ENCODE peak calls at places on chromosome 2, in six cellular contexts. K, T, E, R, W and S are unnamed samples.

GRCh38 chr2:101307950-101308431 is 510 bp downstream of the RNF149 start:
- DNase-seq in K (no peak), T (peak), E (peak), R (no peak), W (no peak), S (no peak)

GRCh38 chr2:142757111-142757510 is 120.4 kb upstream of the KYNU start:
- DNase-seq in K (no peak), T (no peak), E (no peak), R (no peak), W (no peak), S (no peak)

GRCh38 chr2:219798430-219798829 is 171.0 kb downstream of the SLC4A3 start:
- DNase-seq in K (no peak), T (no peak), E (no peak), R (no peak), W (no peak), S (no peak)

GRCh38 chr2:145753966-145754365 is 1234.0 kb upstream of the ZEB2 start:
- DNase-seq in K (no peak), T (no peak), E (no peak), R (no peak), W (no peak), S (no peak)

GRCh38 chr2:22855761-22856184 is 529.2 kb upstream of the KLHL29 start:
- DNase-seq in K (no peak), T (no peak), E (no peak), R (no peak), W (no peak), S (no peak)

GRCh38 chr2:163610817-163611556 is 124.8 kb downstream of the FIGN start:
- DNase-seq in K (peak), T (no peak), E (no peak), R (no peak), W (no peak), S (no peak)

GRCh38 chr2:215188078-215188477 is 49.7 kb upstream of the ABCA12 start:
- DNase-seq in K (no peak), T (no peak), E (no peak), R (no peak), W (peak), S (no peak)

GRCh38 chr2:45857848-45858520 is 206.5 kb downstream of the PRKCE start:
- DNase-seq in K (no peak), T (no peak), E (no peak), R (no peak), W (no peak), S (no peak)

GRCh38 chr2:177731384-177731783 is 338.8 kb downstream of the AGPS start:
- DNase-seq in K (no peak), T (no peak), E (no peak), R (no peak), W (no peak), S (no peak)

GRCh38 chr2:83695530-83695929 is 763.5 kb downstream of the SUCLG1 start:
- DNase-seq in K (no peak), T (no peak), E (no peak), R (no peak), W (no peak), S (no peak)

GRCh38 chr2:35790292-35790691 is 565.3 kb upstream of the CRIM1 start:
- DNase-seq in K (no peak), T (no peak), E (no peak), R (no peak), W (peak), S (no peak)

GRCh38 chr2:226649871-226650660 is 149.6 kb downstream of the IRS1 start:
- DNase-seq in K (peak), T (peak), E (peak), R (peak), W (peak), S (peak)

GRCh38 chr2:162972383-162972782 is 133.8 kb upstream of the KCNH7 start:
- DNase-seq in K (no peak), T (no peak), E (no peak), R (no peak), W (no peak), S (no peak)

GRCh38 chr2:168246483-168247340 is 683 bp downstream of the STK39 start:
- DNase-seq in K (peak), T (peak), E (peak), R (peak), W (peak), S (peak)

GRCh38 chr2:189409136-189409535 is 32.1 kb upstream of the WDR75 start:
- DNase-seq in K (no peak), T (no peak), E (no peak), R (no peak), W (no peak), S (no peak)

GRCh38 chr2:23669413-23670244 is 257.3 kb downstream of the ATAD2B start:
- DNase-seq in K (peak), T (peak), E (no peak), R (peak), W (peak), S (no peak)

GRCh38 chr2:238487134-238487533 is 60.4 kb downstream of the ASB1 start:
- DNase-seq in K (no peak), T (no peak), E (no peak), R (no peak), W (no peak), S (no peak)

GRCh38 chr2:206071832-206072231 is 14.1 kb downstream of the INO80D start:
- DNase-seq in K (no peak), T (no peak), E (no peak), R (no peak), W (peak), S (no peak)

GRCh38 chr2:227804970-227805369 is 8.7 kb upstream of the CCL20 start:
- DNase-seq in K (no peak), T (peak), E (no peak), R (no peak), W (no peak), S (no peak)

GRCh38 chr2:9690716-9691498 is 60.1 kb upstream of the YWHAQ start:
- DNase-seq in K (peak), T (no peak), E (no peak), R (no peak), W (no peak), S (no peak)

GRCh38 chr2:18477333-18477732 is 83.1 kb downstream of the RDH14 start:
- DNase-seq in K (no peak), T (no peak), E (no peak), R (no peak), W (no peak), S (no peak)

GRCh38 chr2:134225173-134225572 is 28.7 kb upstream of the MGAT5 start:
- DNase-seq in K (no peak), T (no peak), E (no peak), R (no peak), W (peak), S (no peak)

GRCh38 chr2:114022360-114023085 is 132.6 kb downstream of the ACTR3 start:
- DNase-seq in K (no peak), T (peak), E (peak), R (peak), W (peak), S (peak)